ENCODE peak calls at places on chromosomes 3 and 15, in four cellular contexts. One of them, this sample, is unnamed.

GRCh38 chr3:149839874-149840273 is 26.9 kb downstream of the RNF13 start:
- DNase-seq in dorsolateral prefrontal cortex: no peak
- DNase-seq in lung: no peak
- DNase-seq in endodermal cell: no peak
- DNase-seq in this sample: no peak

GRCh38 chr3:123218990-123219389 is 17.2 kb downstream of the SEC22A start:
- DNase-seq in endodermal cell: no peak
- DNase-seq in lung: no peak
- DNase-seq in dorsolateral prefrontal cortex: no peak
- DNase-seq in this sample: no peak

GRCh38 chr15:55743615-55743978 is 645 bp upstream of the PRTG start:
- DNase-seq in lung: no peak
- DNase-seq in dorsolateral prefrontal cortex: no peak
- DNase-seq in endodermal cell: no peak
- DNase-seq in this sample: no peak

GRCh38 chr15:86328658-86329057 is 249.0 kb downstream of the AGBL1 start:
- DNase-seq in dorsolateral prefrontal cortex: no peak
- DNase-seq in endodermal cell: no peak
- DNase-seq in lung: no peak
- DNase-seq in this sample: no peak

GRCh38 chr3:124387008-124387407 is 343.2 kb upstream of the UMPS start:
- DNase-seq in dorsolateral prefrontal cortex: no peak
- DNase-seq in endodermal cell: no peak
- DNase-seq in lung: no peak
- DNase-seq in this sample: no peak

GRCh38 chr3:157913052-157913451 is 193.2 kb downstream of the SHOX2 start:
- DNase-seq in lung: no peak
- DNase-seq in endodermal cell: no peak
- DNase-seq in dorsolateral prefrontal cortex: no peak
- DNase-seq in this sample: no peak

GRCh38 chr3:163587342-163587741 is 1491.0 kb downstream of the SI start:
- DNase-seq in endodermal cell: no peak
- DNase-seq in lung: no peak
- DNase-seq in dorsolateral prefrontal cortex: no peak
- DNase-seq in this sample: no peak

GRCh38 chr3:157237886-157238285 is 77.9 kb upstream of the CCNL1 start:
- DNase-seq in dorsolateral prefrontal cortex: no peak
- DNase-seq in lung: no peak
- DNase-seq in endodermal cell: no peak
- DNase-seq in this sample: no peak

GRCh38 chr15:47410243-47410642 is 307.1 kb upstream of the SEMA6D start:
- DNase-seq in lung: no peak
- DNase-seq in dorsolateral prefrontal cortex: no peak
- DNase-seq in endodermal cell: no peak
- DNase-seq in this sample: no peak

GRCh38 chr15:45118131-45118588 is 4.0 kb downstream of the DUOXA2 start:
- DNase-seq in dorsolateral prefrontal cortex: peak; percentile 92
- DNase-seq in endodermal cell: peak; percentile 97
- DNase-seq in lung: peak; percentile 86
- DNase-seq in this sample: peak; percentile 63

GRCh38 chr3:118102737-118103136 is 931.9 kb downstream of the IGSF11 start:
- DNase-seq in lung: no peak
- DNase-seq in endodermal cell: no peak
- DNase-seq in dorsolateral prefrontal cortex: no peak
- DNase-seq in this sample: no peak

GRCh38 chr3:56610669-56611335 is 53.8 kb downstream of the CCDC66 start:
- DNase-seq in dorsolateral prefrontal cortex: peak; percentile 12
- DNase-seq in lung: no peak
- DNase-seq in endodermal cell: no peak
- DNase-seq in this sample: no peak

GRCh38 chr3:16978921-16979271 is 94.1 kb downstream of the PLCL2 start:
- DNase-seq in endodermal cell: no peak
- DNase-seq in dorsolateral prefrontal cortex: no peak
- DNase-seq in lung: no peak
- DNase-seq in this sample: no peak

GRCh38 chr15:80567721-80568157 is 127.4 kb upstream of the ABHD17C start:
- DNase-seq in endodermal cell: peak; percentile 90
- DNase-seq in lung: peak; percentile 61
- DNase-seq in dorsolateral prefrontal cortex: peak; percentile 79
- DNase-seq in this sample: no peak

GRCh38 chr3:71702131-71703024 is 22.8 kb downstream of the EIF4E3 start:
- DNase-seq in dorsolateral prefrontal cortex: no peak
- DNase-seq in lung: no peak
- DNase-seq in endodermal cell: no peak
- DNase-seq in this sample: no peak

GRCh38 chr3:154538566-154539360 is 108.8 kb upstream of the GPR149 start:
- DNase-seq in endodermal cell: no peak
- DNase-seq in lung: no peak
- DNase-seq in dorsolateral prefrontal cortex: no peak
- DNase-seq in this sample: no peak

GRCh38 chr15:40137011-40137906 is 23.6 kb upstream of the BUB1B start:
- DNase-seq in dorsolateral prefrontal cortex: no peak
- DNase-seq in lung: no peak
- DNase-seq in endodermal cell: peak; percentile 71
- DNase-seq in this sample: no peak

GRCh38 chr3:171680690-171681416 is 129.4 kb downstream of the PLD1 start:
- DNase-seq in endodermal cell: no peak
- DNase-seq in lung: no peak
- DNase-seq in dorsolateral prefrontal cortex: no peak
- DNase-seq in this sample: no peak

GRCh38 chr15:74365619-74366445 is 1.6 kb downstream of the CYP11A1 start:
- DNase-seq in endodermal cell: peak; percentile 87
- DNase-seq in lung: no peak
- DNase-seq in dorsolateral prefrontal cortex: no peak
- DNase-seq in this sample: no peak

DNA sequence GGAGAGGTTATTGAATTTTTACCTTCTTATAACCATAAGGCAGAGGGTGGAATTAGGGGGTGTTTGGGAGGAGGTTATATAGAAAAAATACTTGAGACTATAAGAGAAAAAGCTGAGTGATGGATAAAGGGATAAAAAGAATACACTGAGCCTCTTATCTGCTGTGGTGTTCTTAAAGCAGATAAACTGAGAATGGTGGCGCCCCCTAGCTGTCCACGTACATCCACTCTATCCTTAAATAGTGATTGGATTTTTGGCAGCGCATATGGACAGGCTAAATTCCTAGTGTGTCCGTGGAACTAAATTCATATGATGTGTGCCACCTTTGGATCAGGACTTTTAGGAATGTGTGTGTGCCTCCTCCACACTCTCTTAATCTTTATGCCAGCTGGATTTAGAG is 121.1 kb downstream of the OXSM start:
- DNase-seq in dorsolateral prefrontal cortex: peak; percentile 37
- DNase-seq in lung: peak; percentile 31
- DNase-seq in endodermal cell: peak; percentile 79
- DNase-seq in this sample: no peak
- TF ChIP-seq CTCF in dorsolateral prefrontal cortex: peak; percentile 26
- TF ChIP-seq CTCF in lung: no peak
- TF ChIP-seq CTCF in endodermal cell: peak; percentile 83
- TF ChIP-seq CTCF in this sample: no peak

DNA sequence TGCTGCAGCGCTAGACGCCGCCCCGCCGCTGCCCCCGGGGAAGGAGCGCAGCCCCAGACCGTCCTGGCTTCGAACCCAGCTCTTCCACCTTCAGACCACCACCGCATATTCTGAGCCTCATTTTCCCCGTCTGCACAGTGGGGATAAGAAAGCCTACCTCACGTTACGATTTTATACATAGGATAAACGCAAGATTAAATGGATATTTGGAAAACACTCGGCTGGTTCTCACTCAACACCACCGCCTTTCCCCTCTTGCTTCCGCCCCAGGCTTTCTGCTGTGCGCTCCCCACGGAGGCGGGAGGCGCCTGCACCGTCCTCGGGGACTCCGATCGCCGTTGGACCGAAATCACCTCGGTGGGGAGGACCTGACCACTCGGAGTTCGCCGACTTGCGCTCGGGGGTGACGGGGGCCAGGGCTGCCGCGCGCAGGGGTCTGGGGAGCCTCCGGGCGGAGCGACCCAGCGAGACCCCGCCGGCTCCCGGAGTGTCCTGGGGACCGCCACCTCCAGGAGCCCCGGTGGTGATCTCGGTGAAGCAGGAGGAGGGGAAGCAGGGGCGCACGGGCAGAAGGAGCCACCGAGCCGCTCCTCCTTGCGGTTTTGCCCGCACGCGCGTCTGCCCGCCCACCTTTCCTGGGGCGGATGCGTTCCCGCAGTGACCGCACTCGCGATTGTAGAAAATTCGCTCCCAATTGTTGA is 4.0 kb downstream of the FBXL22 start:
- DNase-seq in endodermal cell: peak; percentile 70
- DNase-seq in dorsolateral prefrontal cortex: no peak
- DNase-seq in lung: no peak
- DNase-seq in this sample: no peak
- TF ChIP-seq CTCF in endodermal cell: peak; percentile 17
- TF ChIP-seq CTCF in dorsolateral prefrontal cortex: no peak
- TF ChIP-seq CTCF in lung: no peak
- TF ChIP-seq CTCF in this sample: no peak

GRCh38 chr15:83112233-83112958 is 5.0 kb downstream of the TM6SF1 start:
- DNase-seq in dorsolateral prefrontal cortex: no peak
- DNase-seq in lung: no peak
- DNase-seq in endodermal cell: no peak
- DNase-seq in this sample: no peak
- TF ChIP-seq CTCF in dorsolateral prefrontal cortex: no peak
- TF ChIP-seq CTCF in lung: no peak
- TF ChIP-seq CTCF in endodermal cell: no peak
- TF ChIP-seq CTCF in this sample: no peak

GRCh38 chr3:44110643-44111042 is 131.0 kb upstream of the TOPAZ1 start:
- DNase-seq in lung: no peak
- DNase-seq in dorsolateral prefrontal cortex: no peak
- DNase-seq in endodermal cell: no peak
- DNase-seq in this sample: no peak

GRCh38 chr3:44117736-44118135 is 124.0 kb upstream of the TOPAZ1 start:
- DNase-seq in dorsolateral prefrontal cortex: no peak
- DNase-seq in endodermal cell: peak; percentile 54
- DNase-seq in lung: no peak
- DNase-seq in this sample: no peak

GRCh38 chr3:44117239-44117638 is 124.4 kb upstream of the TOPAZ1 start:
- DNase-seq in dorsolateral prefrontal cortex: no peak
- DNase-seq in endodermal cell: peak; percentile 80
- DNase-seq in lung: no peak
- DNase-seq in this sample: no peak

GRCh38 chr3:44111482-44111881 is 130.2 kb upstream of the TOPAZ1 start:
- DNase-seq in lung: no peak
- DNase-seq in dorsolateral prefrontal cortex: no peak
- DNase-seq in endodermal cell: no peak
- DNase-seq in this sample: no peak

DNA sequence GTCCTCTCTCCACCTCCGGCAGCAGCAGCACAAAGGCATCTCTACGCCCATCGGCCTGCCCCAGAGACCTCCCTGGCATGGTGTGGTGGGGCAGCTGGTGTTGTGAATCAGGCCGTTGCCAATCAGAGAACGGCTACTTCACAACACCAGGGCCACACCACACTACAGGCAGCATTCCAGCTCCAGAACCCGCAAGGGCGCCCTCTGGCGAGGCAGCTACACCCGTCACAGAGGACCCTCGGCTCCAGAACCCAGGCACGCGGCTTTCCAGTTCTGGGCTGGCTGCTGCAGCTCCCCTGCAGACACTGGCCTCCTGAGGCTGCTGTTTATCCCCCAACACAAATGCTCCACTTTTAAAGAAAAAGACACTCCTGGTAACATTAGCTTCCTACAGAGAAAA is 127.5 kb upstream of the TOPAZ1 start:
- DNase-seq in endodermal cell: peak; percentile 93
- DNase-seq in dorsolateral prefrontal cortex: no peak
- DNase-seq in lung: no peak
- DNase-seq in this sample: no peak
- TF ChIP-seq CTCF in endodermal cell: peak; percentile 87
- TF ChIP-seq CTCF in dorsolateral prefrontal cortex: no peak
- TF ChIP-seq CTCF in lung: no peak
- TF ChIP-seq CTCF in this sample: no peak

GRCh38 chr3:139319428-139320402 is 24.1 kb upstream of the MRPS22 start:
- DNase-seq in dorsolateral prefrontal cortex: no peak
- DNase-seq in endodermal cell: peak; percentile 93
- DNase-seq in lung: no peak
- DNase-seq in this sample: no peak

GRCh38 chr3:139322346-139322745 is 21.5 kb upstream of the MRPS22 start:
- DNase-seq in endodermal cell: no peak
- DNase-seq in lung: no peak
- DNase-seq in dorsolateral prefrontal cortex: no peak
- DNase-seq in this sample: no peak

GRCh38 chr3:139318431-139318816 is 25.4 kb upstream of the MRPS22 start:
- DNase-seq in lung: no peak
- DNase-seq in dorsolateral prefrontal cortex: no peak
- DNase-seq in endodermal cell: no peak
- DNase-seq in this sample: no peak

GRCh38 chr3:139318826-139319225 is 25.0 kb upstream of the MRPS22 start:
- DNase-seq in dorsolateral prefrontal cortex: no peak
- DNase-seq in endodermal cell: no peak
- DNase-seq in lung: no peak
- DNase-seq in this sample: no peak

GRCh38 chr3:139320551-139321309 is 23.1 kb upstream of the MRPS22 start:
- DNase-seq in dorsolateral prefrontal cortex: no peak
- DNase-seq in endodermal cell: no peak
- DNase-seq in lung: no peak
- DNase-seq in this sample: no peak
- TF ChIP-seq CTCF in dorsolateral prefrontal cortex: no peak
- TF ChIP-seq CTCF in endodermal cell: no peak
- TF ChIP-seq CTCF in lung: no peak
- TF ChIP-seq CTCF in this sample: no peak

DNA sequence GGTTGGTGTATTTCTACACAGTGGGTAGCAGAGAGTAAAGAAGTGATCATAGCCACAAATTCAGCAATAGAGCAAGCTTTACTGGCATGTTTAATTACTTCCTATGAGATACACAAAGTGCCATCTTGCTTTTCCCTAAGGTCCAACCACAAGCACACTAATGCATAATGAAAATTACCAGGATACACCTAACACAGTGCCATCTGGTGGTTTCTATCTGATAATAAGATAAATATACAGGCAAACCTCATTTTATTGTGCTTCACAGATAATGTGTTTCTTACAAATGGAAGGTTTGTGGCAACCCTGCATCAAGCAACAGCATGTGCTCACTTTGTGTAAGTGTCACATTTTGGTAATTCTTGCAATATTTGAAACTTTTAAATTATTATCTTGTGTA is 223.0 kb downstream of the NSUN3 start:
- DNase-seq in lung: no peak
- DNase-seq in dorsolateral prefrontal cortex: no peak
- DNase-seq in endodermal cell: no peak
- DNase-seq in this sample: no peak
- TF ChIP-seq CTCF in lung: no peak
- TF ChIP-seq CTCF in dorsolateral prefrontal cortex: no peak
- TF ChIP-seq CTCF in endodermal cell: peak; percentile 56
- TF ChIP-seq CTCF in this sample: no peak

DNA sequence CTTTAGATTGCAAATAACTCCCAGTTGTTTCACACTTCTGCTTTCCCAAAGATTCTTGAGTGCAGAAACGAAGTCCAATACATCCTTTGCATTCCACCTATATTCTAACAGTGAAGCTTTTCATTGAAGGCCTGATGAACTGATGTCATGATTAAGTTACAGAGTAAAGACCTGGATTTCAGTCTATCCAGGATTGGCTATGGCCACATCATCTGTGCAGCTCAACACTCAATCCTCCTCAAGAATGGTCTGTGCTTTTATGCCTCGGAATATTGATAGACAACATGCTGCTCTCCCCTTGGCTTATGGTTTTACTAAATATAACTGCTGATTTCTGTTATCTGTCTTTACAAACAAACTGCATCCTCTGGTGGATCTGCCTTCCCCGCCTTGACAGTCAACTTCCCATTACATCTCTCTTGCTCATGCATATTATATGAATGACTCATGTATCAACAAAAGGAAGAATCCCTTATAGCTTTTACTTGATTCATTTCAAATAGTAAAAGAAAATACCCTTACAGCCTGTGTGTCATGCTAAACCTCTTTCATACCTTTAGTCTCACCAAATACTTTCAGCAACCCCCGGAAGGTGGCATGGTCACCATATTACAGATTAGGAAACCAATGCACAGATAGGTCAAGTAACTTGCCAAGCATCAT is 59.5 kb downstream of the SCN11A start:
- DNase-seq in endodermal cell: no peak
- DNase-seq in lung: no peak
- DNase-seq in dorsolateral prefrontal cortex: no peak
- DNase-seq in this sample: no peak
- TF ChIP-seq CTCF in endodermal cell: no peak
- TF ChIP-seq CTCF in lung: no peak
- TF ChIP-seq CTCF in dorsolateral prefrontal cortex: no peak
- TF ChIP-seq CTCF in this sample: no peak